ENCODE peak calls at places on chromosomes 16 and 17, in six cellular contexts. G is GF-D8; Y is COR-L47; L is stimulated activated CD8-positive, alpha-beta memory T cell treated with anti-CD3 and anti-CD28 coated beads, Interleukin-4, amount 100 ng/mL, for 4 hours; X is GM19239; Q is H1. N is an unnamed sample.

GRCh38 chr17:64472564-64472963 is 23.6 kb downstream of the MILR1 start:
- DNase-seq in X (no peak), Y (no peak), L (no peak), G (no peak), Q (no peak), N (no peak)

GRCh38 chr17:55458977-55459376 is 37.3 kb upstream of the MMD start:
- DNase-seq in X (no peak), L (no peak), G (no peak), Y (no peak), Q (no peak), N (no peak)

GRCh38 chr16:6286176-6286575 is 1046.5 kb upstream of the RBFOX1 start:
- DNase-seq in Q (peak), X (no peak), L (no peak), Y (no peak), G (no peak), N (no peak)

GRCh38 chr16:66608241-66609138 is 4.0 kb downstream of the CMTM3 start:
- DNase-seq in Q (peak), X (peak), L (peak), Y (peak), G (peak), N (peak)

GRCh38 chr16:89554343-89554742 is 6.1 kb upstream of the RPL13 start:
- DNase-seq in G (no peak), L (no peak), X (no peak), Q (no peak), Y (no peak), N (no peak)

GRCh38 chr17:31374083-31374447 is 17.4 kb upstream of the RAB11FIP4 start:
- DNase-seq in X (no peak), L (no peak), Q (no peak), G (no peak), Y (no peak), N (no peak)

GRCh38 chr17:20074001-20074400 is 64.8 kb downstream of the SPECC1 start:
- DNase-seq in Q (no peak), Y (no peak), X (no peak), G (no peak), L (no peak), N (no peak)

GRCh38 chr17:17376362-17376761 is 73.2 kb downstream of the NT5M start:
- DNase-seq in L (no peak), G (no peak), Y (no peak), Q (no peak), X (no peak), N (no peak)

GRCh38 chr17:7173687-7174602 is 5.2 kb downstream of the ASGR1 start:
- DNase-seq in Y (no peak), X (no peak), G (peak), Q (peak), L (no peak), N (no peak)

GRCh38 chr17:79841369-79842135 is 2.3 kb upstream of the CBX4 start:
- DNase-seq in L (no peak), G (no peak), Q (peak), Y (no peak), X (no peak), N (no peak)

GRCh38 chr16:71474864-71475263 is 12.8 kb upstream of the ZNF23 start:
- DNase-seq in G (no peak), L (no peak), X (no peak), Q (no peak), Y (no peak), N (no peak)

GRCh38 chr17:15398291-15398690 is 56.9 kb upstream of the TEKT3 start:
- DNase-seq in L (no peak), Q (no peak), G (no peak), Y (no peak), X (no peak), N (no peak)

GRCh38 chr17:73028311-73028755 is 64.2 kb downstream of the SLC39A11 start:
- DNase-seq in Q (no peak), Y (no peak), X (no peak), L (no peak), G (no peak), N (no peak)

GRCh38 chr17:9456265-9456664 is 119.4 kb downstream of the STX8 start:
- DNase-seq in G (no peak), L (no peak), Q (no peak), Y (no peak), X (peak), N (no peak)

GRCh38 chr17:60506312-60506711 is 19.7 kb downstream of the APPBP2 start:
- DNase-seq in Y (no peak), Q (no peak), L (no peak), X (no peak), G (no peak), N (no peak)

GRCh38 chr16:69397821-69398521 is 12.2 kb upstream of the TERF2 start:
- DNase-seq in G (no peak), Y (peak), Q (peak), L (no peak), X (no peak), N (no peak)

GRCh38 chr17:39916918-39917317 is 1.5 kb downstream of the GSDMB start:
- DNase-seq in Q (no peak), Y (no peak), G (no peak), X (no peak), L (no peak), N (no peak)

GRCh38 chr17:76909971-76910760 is 42.0 kb downstream of the MGAT5B start:
- DNase-seq in L (no peak), X (peak), Q (peak), Y (no peak), G (no peak), N (no peak)

GRCh38 chr17:520447-521167 is 168.0 kb upstream of the RPH3AL start:
- DNase-seq in Q (no peak), X (no peak), L (no peak), G (no peak), Y (no peak), N (no peak)

GRCh38 chr17:63675231-63675606 is 24.7 kb downstream of the LIMD2 start:
- DNase-seq in L (no peak), Y (no peak), Q (no peak), X (no peak), G (peak), N (no peak)

GRCh38 chr17:75666959-75667790 is at the start of the genes RECQL5 and SAP30BP:
- DNase-seq in X (peak), L (peak), Q (peak), G (peak), Y (peak), N (peak)

GRCh38 chr16:31243734-31244670 is 15.8 kb upstream of the ITGAM start:
- DNase-seq in Q (no peak), Y (no peak), G (peak), X (no peak), L (no peak), N (no peak)

GRCh38 chr16:31513126-31513525 is 4.9 kb upstream of the RUSF1 start:
- DNase-seq in X (no peak), Q (no peak), Y (no peak), L (no peak), G (no peak), N (no peak)

GRCh38 chr17:40018211-40019121 is 3.2 kb downstream of the CSF3 start:
- DNase-seq in Q (peak), G (no peak), Y (no peak), L (no peak), X (no peak), N (no peak)

GRCh38 chr16:81618661-81619060 is 160.4 kb upstream of the PLCG2 start:
- DNase-seq in Y (peak), X (no peak), Q (no peak), G (no peak), L (no peak), N (no peak)

GRCh38 chr17:2438823-2439222 is 38.0 kb upstream of the MNT start:
- DNase-seq in Y (no peak), L (no peak), X (no peak), Q (no peak), G (no peak), N (no peak)

GRCh38 chr17:50056961-50057330 is 1.0 kb downstream of the ITGA3 start:
- DNase-seq in Y (no peak), G (no peak), X (no peak), L (no peak), Q (peak), N (no peak)

GRCh38 chr17:17683710-17684365 is 2.6 kb downstream of the RAI1 start:
- DNase-seq in Q (no peak), Y (no peak), X (no peak), L (no peak), G (no peak), N (no peak)

GRCh38 chr17:69235338-69236058 is 6.9 kb upstream of the ABCA10 start:
- DNase-seq in Y (peak), L (peak), G (peak), X (peak), Q (peak), N (peak)

GRCh38 chr16:49638696-49639629 is 216.9 kb downstream of the ZNF423 start:
- DNase-seq in Q (no peak), L (no peak), X (no peak), G (no peak), Y (no peak), N (no peak)

GRCh38 chr17:751269-752001 is 629 bp downstream of the GEMIN4 start:
- DNase-seq in X (peak), Y (peak), G (peak), Q (peak), L (peak), N (no peak)

GRCh38 chr17:80457236-80457856 is 19.1 kb downstream of the NPTX1 start:
- DNase-seq in Y (no peak), G (peak), L (no peak), Q (no peak), X (no peak), N (no peak)

N was measured in omental fat pad.